ENCODE peak calls at places on chromosomes 5 and 9, in four cellular contexts. One of them, this sample, is unnamed. For H3K9me2 and H4K20me1, the result is how much of the 10 kb centered on the place peaks cover.

GRCh38 chr5:32329395-32329834 is 16.7 kb upstream of the MTMR12 start:
- DNase-seq in hepatocyte: peak
- DNase-seq in PC-9: peak
- DNase-seq in GM23338: peak
- DNase-seq in this sample: peak

GRCh38 chr9:127720031-127720864 is 4.4 kb downstream of the TTC16 start:
- DNase-seq in hepatocyte: no peak
- DNase-seq in PC-9: no peak
- DNase-seq in GM23338: no peak
- DNase-seq in this sample: no peak

GRCh38 chr5:75716715-75717081 is 539 bp downstream of the POC5 start:
- DNase-seq in hepatocyte: no peak
- DNase-seq in PC-9: peak
- DNase-seq in GM23338: peak
- DNase-seq in this sample: no peak

GRCh38 chr9:134297581-134297980 is 28.7 kb upstream of the RXRA start:
- DNase-seq in hepatocyte: no peak
- DNase-seq in PC-9: no peak
- DNase-seq in GM23338: no peak
- DNase-seq in this sample: no peak

GRCh38 chr5:56625577-56625976 is 189.8 kb upstream of the MAP3K1 start:
- DNase-seq in hepatocyte: no peak
- DNase-seq in PC-9: no peak
- DNase-seq in GM23338: no peak
- DNase-seq in this sample: no peak

GRCh38 chr5:135645336-135645735 is 66.5 kb upstream of the CXCL14 start:
- DNase-seq in hepatocyte: no peak
- DNase-seq in PC-9: no peak
- DNase-seq in GM23338: no peak
- DNase-seq in this sample: no peak

GRCh38 chr9:99823392-99824377 is 2.0 kb downstream of the NR4A3 start:
- DNase-seq in hepatocyte: peak
- DNase-seq in PC-9: peak
- DNase-seq in GM23338: peak
- DNase-seq in this sample: peak

GRCh38 chr9:135857371-135857786 is 50.0 kb downstream of the CAMSAP1 start:
- DNase-seq in hepatocyte: no peak
- DNase-seq in PC-9: no peak
- DNase-seq in GM23338: no peak
- DNase-seq in this sample: no peak

GRCh38 chr9:3262831-3263544 is 262.8 kb downstream of the RFX3 start:
- DNase-seq in hepatocyte: no peak
- DNase-seq in PC-9: no peak
- DNase-seq in GM23338: peak
- DNase-seq in this sample: no peak

GRCh38 chr9:115373000-115373709 is 255.2 kb upstream of the TNC start:
- DNase-seq in hepatocyte: peak
- DNase-seq in PC-9: peak
- DNase-seq in GM23338: no peak
- DNase-seq in this sample: no peak

GRCh38 chr9:38067892-38068615 is 973 bp downstream of the SHB start:
- DNase-seq in hepatocyte: peak
- DNase-seq in PC-9: no peak
- DNase-seq in GM23338: peak
- DNase-seq in this sample: no peak

GRCh38 chr5:157714036-157714435 is 17.2 kb upstream of the THG1L start:
- DNase-seq in hepatocyte: no peak
- DNase-seq in PC-9: no peak
- DNase-seq in GM23338: no peak
- DNase-seq in this sample: no peak

GRCh38 chr9:125893277-125893676 is 146.1 kb downstream of the PBX3 start:
- DNase-seq in hepatocyte: no peak
- DNase-seq in PC-9: no peak
- DNase-seq in GM23338: no peak
- DNase-seq in this sample: no peak

GRCh38 chr9:97529363-97530076 is 28.1 kb downstream of the TMOD1 start:
- DNase-seq in hepatocyte: no peak
- DNase-seq in PC-9: peak
- DNase-seq in GM23338: no peak
- DNase-seq in this sample: no peak

GRCh38 chr9:137412431-137412830 is 10.5 kb downstream of the EXD3 start:
- DNase-seq in hepatocyte: no peak
- DNase-seq in PC-9: no peak
- DNase-seq in GM23338: no peak
- DNase-seq in this sample: no peak

GRCh38 chr9:6805532-6805931 is 47.8 kb downstream of the KDM4C start:
- DNase-seq in hepatocyte: no peak
- DNase-seq in PC-9: no peak
- DNase-seq in GM23338: no peak
- DNase-seq in this sample: no peak

GRCh38 chr5:18305288-18305899 is 671.1 kb downstream of the TAF11L14 start:
- DNase-seq in hepatocyte: peak
- DNase-seq in PC-9: peak
- DNase-seq in GM23338: peak
- DNase-seq in this sample: peak

GRCh38 chr5:98492258-98492657 is 281.2 kb upstream of the RGMB start:
- DNase-seq in hepatocyte: no peak
- DNase-seq in PC-9: no peak
- DNase-seq in GM23338: no peak
- DNase-seq in this sample: no peak

GRCh38 chr5:34712565-34712964 is 56.4 kb downstream of the RAI14 start:
- DNase-seq in hepatocyte: no peak
- DNase-seq in PC-9: no peak
- DNase-seq in GM23338: no peak
- DNase-seq in this sample: no peak

GRCh38 chr5:103409013-103409670 is 150.6 kb downstream of the MACIR start:
- DNase-seq in hepatocyte: no peak
- DNase-seq in PC-9: no peak
- DNase-seq in GM23338: no peak
- DNase-seq in this sample: no peak

GRCh38 chr5:92801921-92802320 is 779.1 kb downstream of the NR2F1-AS1 start:
- DNase-seq in hepatocyte: peak
- DNase-seq in PC-9: no peak
- DNase-seq in GM23338: no peak
- DNase-seq in this sample: no peak

GRCh38 chr5:115237066-115237465 is 25.6 kb downstream of the PGGT1B start:
- DNase-seq in hepatocyte: no peak
- DNase-seq in PC-9: no peak
- DNase-seq in GM23338: no peak
- DNase-seq in this sample: no peak

GRCh38 chr5:16615737-16616535 is 861 bp downstream of the RETREG1 start:
- DNase-seq in hepatocyte: peak
- DNase-seq in PC-9: peak
- DNase-seq in GM23338: peak
- DNase-seq in this sample: no peak

DNA sequence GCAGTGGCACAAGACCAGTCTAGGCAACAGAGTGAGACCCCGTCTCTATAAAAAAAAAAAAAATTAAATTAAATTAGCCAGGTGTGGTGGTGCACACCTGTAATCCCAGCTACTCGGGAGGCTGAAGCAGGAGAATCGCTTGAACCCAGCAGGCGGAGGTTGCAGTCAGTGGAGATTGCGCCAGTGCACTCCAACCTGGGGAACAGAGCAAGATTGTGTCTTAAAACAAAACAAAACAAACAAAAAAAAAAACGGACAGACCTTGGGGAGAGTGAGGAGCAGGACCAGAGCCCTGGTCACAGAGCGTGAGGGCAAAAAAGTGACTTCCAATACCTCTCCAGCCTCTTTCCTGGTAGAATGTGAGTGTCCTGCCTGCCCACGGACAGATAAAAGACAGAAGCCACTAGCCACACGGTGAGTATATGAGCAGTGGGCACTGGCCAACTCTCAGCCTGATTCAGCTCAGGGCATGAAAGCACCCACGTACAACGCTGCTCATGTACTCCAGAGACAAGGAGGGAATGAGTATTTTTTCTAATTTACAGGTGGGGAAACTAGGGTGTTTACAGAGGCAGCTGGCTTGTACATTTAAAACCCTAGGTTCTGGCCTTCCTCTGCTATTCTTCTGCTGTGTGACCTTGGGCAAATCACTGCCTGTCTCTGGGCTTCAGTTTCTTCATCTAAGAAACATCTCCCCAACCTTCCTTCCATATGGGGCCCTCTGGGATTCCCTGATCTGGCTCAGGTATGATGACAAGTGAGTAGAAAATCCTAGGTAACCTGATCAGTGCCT is 1.8 kb downstream of the OLFML2A start:
- DNase-seq in hepatocyte: no peak
- DNase-seq in PC-9: no peak
- DNase-seq in GM23338: no peak
- DNase-seq in this sample: no peak
- H3K9me2 ChIP-seq in hepatocyte: under half
- H3K9me2 ChIP-seq in PC-9: under half
- H3K9me2 ChIP-seq in GM23338: under half
- H3K9me2 ChIP-seq in this sample: under half

DNA sequence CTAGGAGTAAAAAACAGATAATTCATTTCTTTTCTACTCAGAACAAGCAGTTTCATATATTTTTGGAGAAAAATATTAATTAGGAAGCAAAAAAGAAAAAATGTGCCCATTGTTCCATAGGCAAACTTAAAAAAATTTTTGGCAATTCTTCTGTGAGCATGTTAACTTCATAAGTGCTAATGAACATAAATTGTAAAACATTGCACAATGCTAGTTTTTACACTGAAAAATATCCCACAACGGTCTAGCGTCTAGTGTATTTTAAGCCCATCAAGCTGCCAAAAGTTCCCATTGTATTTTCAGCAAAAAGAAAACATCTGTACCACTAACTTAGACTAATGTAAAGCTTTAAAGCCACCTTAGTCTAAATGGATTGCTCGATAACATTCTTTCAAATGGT is 2.8 kb downstream of the NR6A1 start:
- DNase-seq in hepatocyte: no peak
- DNase-seq in PC-9: no peak
- DNase-seq in GM23338: no peak
- DNase-seq in this sample: no peak
- H3K4me3 ChIP-seq in hepatocyte: no peak
- H3K4me3 ChIP-seq in PC-9: peak
- H3K4me3 ChIP-seq in GM23338: peak
- H3K4me3 ChIP-seq in this sample: peak

GRCh38 chr5:149680810-149681221 is 49.3 kb upstream of the PPARGC1B start:
- DNase-seq in hepatocyte: no peak
- DNase-seq in PC-9: no peak
- DNase-seq in GM23338: no peak
- DNase-seq in this sample: peak
- H4K20me1 ChIP-seq in hepatocyte: under half
- H4K20me1 ChIP-seq in PC-9: under half
- H4K20me1 ChIP-seq in GM23338: under half
- H4K20me1 ChIP-seq in this sample: under half

GRCh38 chr5:150300496-150301169 is 2.1 kb downstream of the ARSI start:
- DNase-seq in hepatocyte: no peak
- DNase-seq in PC-9: no peak
- DNase-seq in GM23338: peak
- DNase-seq in this sample: no peak
- H3K9me2 ChIP-seq in hepatocyte: under half
- H3K9me2 ChIP-seq in PC-9: under half
- H3K9me2 ChIP-seq in GM23338: under half
- H3K9me2 ChIP-seq in this sample: under half

DNA sequence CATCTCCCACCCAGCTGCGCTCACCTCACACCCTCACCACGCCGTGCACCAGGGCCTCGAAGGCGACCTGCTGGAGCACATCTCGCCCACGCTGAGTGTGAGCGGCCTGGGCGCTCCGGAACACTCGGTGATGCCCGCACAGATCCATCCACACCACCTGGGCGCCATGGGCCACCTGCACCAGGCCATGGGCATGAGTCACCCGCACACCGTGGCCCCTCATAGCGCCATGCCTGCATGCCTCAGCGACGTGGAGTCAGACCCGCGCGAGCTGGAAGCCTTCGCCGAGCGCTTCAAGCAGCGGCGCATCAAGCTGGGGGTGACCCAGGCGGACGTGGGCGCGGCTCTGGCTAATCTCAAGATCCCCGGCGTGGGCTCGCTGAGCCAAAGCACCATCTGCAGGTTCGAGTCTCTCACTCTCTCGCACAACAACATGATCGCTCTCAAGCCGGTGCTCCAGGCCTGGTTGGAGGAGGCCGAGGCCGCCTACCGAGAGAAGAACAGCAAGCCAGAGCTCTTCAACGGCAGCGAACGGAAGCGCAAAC is 1.1 kb downstream of the POU4F3 start:
- DNase-seq in hepatocyte: no peak
- DNase-seq in PC-9: no peak
- DNase-seq in GM23338: peak
- DNase-seq in this sample: no peak
- H3K4me3 ChIP-seq in hepatocyte: no peak
- H3K4me3 ChIP-seq in PC-9: no peak
- H3K4me3 ChIP-seq in GM23338: peak
- H3K4me3 ChIP-seq in this sample: no peak

GRCh38 chr5:14510880-14511279 is 70.7 kb upstream of the OTULINL start:
- DNase-seq in hepatocyte: no peak
- DNase-seq in PC-9: no peak
- DNase-seq in GM23338: no peak
- DNase-seq in this sample: no peak

GRCh38 chr5:14512574-14512973 is 69.0 kb upstream of the OTULINL start:
- DNase-seq in hepatocyte: no peak
- DNase-seq in PC-9: no peak
- DNase-seq in GM23338: no peak
- DNase-seq in this sample: no peak

GRCh38 chr5:14509556-14509955 is 72.0 kb upstream of the OTULINL start:
- DNase-seq in hepatocyte: no peak
- DNase-seq in PC-9: no peak
- DNase-seq in GM23338: no peak
- DNase-seq in this sample: no peak

GRCh38 chr5:14508046-14508445 is 73.5 kb upstream of the OTULINL start:
- DNase-seq in hepatocyte: no peak
- DNase-seq in PC-9: no peak
- DNase-seq in GM23338: no peak
- DNase-seq in this sample: no peak

DNA sequence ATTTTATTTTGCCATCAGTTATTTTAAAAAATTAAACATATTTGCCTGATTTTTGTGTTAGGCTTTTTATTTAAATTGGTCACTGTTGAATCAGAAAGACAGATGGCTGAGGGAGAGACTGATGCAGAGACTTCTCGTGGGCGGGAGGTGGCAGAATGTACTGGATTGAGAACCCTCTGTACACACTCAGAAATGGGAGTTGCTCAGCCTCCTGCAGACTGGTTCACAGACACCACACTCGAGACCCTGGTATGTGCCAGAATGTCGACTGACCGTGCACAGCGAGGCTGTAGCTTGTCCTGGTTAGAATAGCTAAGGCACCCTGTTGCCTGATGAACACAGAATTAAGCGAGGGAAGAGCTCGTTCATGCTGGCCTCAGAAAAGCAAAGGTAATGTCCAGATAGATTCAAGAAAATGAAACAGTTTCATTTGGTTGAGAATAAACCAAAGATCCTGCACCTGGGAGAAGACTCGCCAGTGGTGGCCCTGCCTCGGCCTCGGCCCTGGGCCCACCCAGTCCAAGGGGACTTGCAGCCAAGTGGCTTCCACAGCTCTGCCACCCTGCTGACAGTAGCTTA is 71.3 kb upstream of the OTULINL start:
- DNase-seq in hepatocyte: no peak
- DNase-seq in PC-9: no peak
- DNase-seq in GM23338: no peak
- DNase-seq in this sample: peak
- H4K20me1 ChIP-seq in hepatocyte: under half
- H4K20me1 ChIP-seq in PC-9: under half
- H4K20me1 ChIP-seq in GM23338: under half
- H4K20me1 ChIP-seq in this sample: under half

This sample was measured in OCI-LY7.